ENCODE peak calls at places on chromosomes 16 and 17, in eight cellular contexts. J is prostate gland, P is BE2C, S is NB4, N is vagina, B is fibroblast of the conjunctiva, O is trophoblast cell, I is AG10803. A is an unnamed sample.

GRCh38 chr17:9918804-9919352 is 13.8 kb upstream of the RCVRN start:
- DNase-seq in J (no peak), P (no peak), S (no peak), N (no peak), B (no peak), O (no peak), I (no peak), A (no peak)

GRCh38 chr16:71807905-71808592 is 585 bp downstream of the AP1G1 start:
- DNase-seq in J (peak), P (peak), S (peak), N (no peak), B (no peak), O (peak), I (peak), A (no peak)

GRCh38 chr17:75783069-75783783 is 1.4 kb upstream of the UNK start:
- DNase-seq in J (no peak), P (no peak), S (peak), N (no peak), B (no peak), O (peak), I (peak), A (peak)

GRCh38 chr16:4976611-4977145 is 18.5 kb downstream of the SEC14L5 start:
- DNase-seq in J (no peak), P (no peak), S (no peak), N (no peak), B (no peak), O (no peak), I (no peak), A (no peak)

GRCh38 chr17:35586569-35587073 is 501 bp upstream of the AP2B1 start:
- DNase-seq in J (no peak), P (no peak), S (no peak), N (no peak), B (no peak), O (no peak), I (no peak), A (no peak)

GRCh38 chr16:8310816-8311215 is 279.5 kb downstream of the TMEM114 start:
- DNase-seq in J (no peak), P (no peak), S (no peak), N (no peak), B (no peak), O (no peak), I (no peak), A (no peak)

GRCh38 chr17:54544239-54544638 is 356.4 kb upstream of the TOM1L1 start:
- DNase-seq in J (no peak), P (peak), S (peak), N (no peak), B (no peak), O (no peak), I (no peak), A (no peak)

GRCh38 chr16:64586756-64587155 is 535.1 kb downstream of the CDH11 start:
- DNase-seq in J (no peak), P (no peak), S (no peak), N (no peak), B (no peak), O (no peak), I (peak), A (no peak)

GRCh38 chr17:81027038-81027437 is 7.9 kb upstream of the BAIAP2 start:
- DNase-seq in J (no peak), P (peak), S (no peak), N (no peak), B (no peak), O (peak), I (no peak), A (no peak)

GRCh38 chr16:83926726-83927397 is 26.2 kb upstream of the OSGIN1 start:
- DNase-seq in J (peak), P (peak), S (peak), N (no peak), B (peak), O (peak), I (peak), A (peak)

GRCh38 chr16:19520861-19521331 is 1.0 kb downstream of the GDE1 start:
- DNase-seq in J (no peak), P (no peak), S (peak), N (no peak), B (no peak), O (no peak), I (no peak), A (no peak)

GRCh38 chr16:85301171-85301690 is 189.0 kb upstream of the CIBAR2 start:
- DNase-seq in J (no peak), P (no peak), S (no peak), N (no peak), B (no peak), O (no peak), I (no peak), A (no peak)

GRCh38 chr16:4323845-4324478 is 8.1 kb downstream of the GLIS2 start:
- DNase-seq in J (no peak), P (peak), S (no peak), N (no peak), B (no peak), O (no peak), I (peak), A (no peak)

GRCh38 chr17:51014129-51014528 is 106.5 kb downstream of the SPAG9 start:
- DNase-seq in J (no peak), P (no peak), S (no peak), N (no peak), B (no peak), O (no peak), I (no peak), A (no peak)

GRCh38 chr17:8147805-8148404 is 4.3 kb downstream of the PER1 start:
- DNase-seq in J (no peak), P (no peak), S (no peak), N (no peak), B (no peak), O (no peak), I (no peak), A (no peak)

GRCh38 chr16:25799816-25800215 is 108.1 kb downstream of the HS3ST4 start:
- DNase-seq in J (no peak), P (no peak), S (no peak), N (no peak), B (no peak), O (no peak), I (no peak), A (no peak)

GRCh38 chr17:36920032-36921000 is 17.0 kb upstream of the LHX1 start:
- DNase-seq in J (no peak), P (no peak), S (no peak), N (no peak), B (no peak), O (no peak), I (no peak), A (no peak)

GRCh38 chr16:30351586-30352419 is 3.3 kb downstream of the CD2BP2 start:
- DNase-seq in J (peak), P (no peak), S (no peak), N (no peak), B (peak), O (no peak), I (peak), A (peak)

GRCh38 chr17:45052052-45052772 is 780 bp upstream of the DCAKD start:
- DNase-seq in J (peak), P (peak), S (peak), N (no peak), B (no peak), O (peak), I (peak), A (no peak)

GRCh38 chr17:5772720-5773119 is 188.4 kb upstream of the NLRP1 start:
- DNase-seq in J (no peak), P (no peak), S (no peak), N (no peak), B (no peak), O (peak), I (no peak), A (no peak)

GRCh38 chr16:90012978-90013745 is 6.1 kb downstream of the DBNDD1 start:
- DNase-seq in J (no peak), P (no peak), S (no peak), N (no peak), B (no peak), O (no peak), I (no peak), A (no peak)

GRCh38 chr16:2706085-2706484 is 13.9 kb downstream of the PRSS27 start:
- DNase-seq in J (no peak), P (no peak), S (no peak), N (no peak), B (no peak), O (no peak), I (no peak), A (no peak)

A was measured in LNCaP clone FGC.